ENCODE peak calls at places on chromosome 15, in five cellular contexts. A is stimulated activated CD4-positive, alpha-beta T cell treated with anti-CD3 and anti-CD28 coated beads, Interleukin-2, amount 100 ng/mL, for 48 hours; D is WTC11; I is choroid plexus epithelial cell; Q is activated effector memory CD4-positive, alpha-beta T cell treated with anti-CD3 and anti-CD28 coated beads, Interleukin-2, amount 50 U/mL, for 16 hours. O is an unnamed sample.
A peak's percentile ranks its signal among the peaks of the same experiment; 100 is the strongest.

GRCh38 chr15:85073556-85074194 is 92.0 kb downstream of the PDE8A start:
- DNase-seq in Q (no peak), D (no peak), A (peak; percentile 16), I (peak; percentile 32), O (no peak)

GRCh38 chr15:41827880-41828746 is at the start of gene JMJD7:
- DNase-seq in A (peak; percentile 98), I (peak; percentile 88), Q (peak; percentile 97), D (peak; percentile 93), O (peak; percentile 87)

GRCh38 chr15:77568960-77569646 is 63.6 kb downstream of the LINGO1 start:
- DNase-seq in D (no peak), A (no peak), Q (no peak), I (peak; percentile 56), O (peak; percentile 38)

GRCh38 chr15:33279613-33280205 is 31.1 kb upstream of the RYR3 start:
- DNase-seq in A (no peak), D (no peak), I (peak; percentile 28), Q (no peak), O (no peak)

GRCh38 chr15:40594429-40594836 is 384 bp downstream of the KNL1 start:
- DNase-seq in I (peak; percentile 32), D (peak; percentile 71), A (no peak), Q (no peak), O (peak; percentile 43)

GRCh38 chr15:22915866-22916515 is 64.2 kb downstream of the CYFIP1 start:
- DNase-seq in Q (no peak), D (no peak), I (no peak), A (no peak), O (no peak)

GRCh38 chr15:31080618-31081017 is 20.9 kb downstream of the TRPM1 start:
- DNase-seq in D (peak; percentile 86), I (peak; percentile 25), Q (no peak), A (peak; percentile 17), O (peak; percentile 31)

GRCh38 chr15:68028808-68029207 is 25.3 kb upstream of the PIAS1 start:
- DNase-seq in Q (no peak), D (no peak), A (no peak), I (no peak), O (no peak)

GRCh38 chr15:29818141-29818540 is 4.1 kb downstream of the TJP1 start:
- DNase-seq in Q (no peak), D (no peak), A (no peak), I (no peak), O (no peak)

GRCh38 chr15:45548753-45549520 is 26.4 kb upstream of the SLC30A4 start:
- DNase-seq in I (no peak), A (no peak), Q (no peak), D (no peak), O (no peak)

GRCh38 chr15:85730001-85730820 is 64.5 kb downstream of the KLHL25 start:
- DNase-seq in Q (no peak), A (no peak), D (no peak), I (peak; percentile 85), O (peak; percentile 80)

GRCh38 chr15:46088486-46089437 is 453.9 kb downstream of the SQOR start:
- DNase-seq in I (peak; percentile 5), D (no peak), Q (no peak), A (no peak), O (peak; percentile 89)

GRCh38 chr15:70778258-70779076 is 15.1 kb upstream of the UACA start:
- DNase-seq in Q (no peak), A (no peak), I (peak; percentile 85), D (no peak), O (peak; percentile 65)

GRCh38 chr15:76303909-76304308 is 7.4 kb downstream of the ETFA start:
- DNase-seq in D (no peak), I (no peak), Q (no peak), A (no peak), O (no peak)

GRCh38 chr15:56351362-56351761 is 13.9 kb upstream of the TEX9 start:
- DNase-seq in I (no peak), A (no peak), Q (no peak), D (no peak), O (no peak)

GRCh38 chr15:101201411-101202174 is 50.3 kb downstream of the CHSY1 start:
- DNase-seq in I (peak; percentile 97), Q (peak; percentile 67), A (no peak), D (peak; percentile 81), O (peak; percentile 97)

GRCh38 chr15:42608110-42608531 is 32.7 kb downstream of the STARD9 start:
- DNase-seq in I (peak; percentile 29), A (peak; percentile 14), Q (no peak), D (no peak), O (no peak)

GRCh38 chr15:97998307-97999071 is 38.0 kb downstream of the ARRDC4 start:
- DNase-seq in I (no peak), Q (no peak), A (no peak), D (no peak), O (no peak)

GRCh38 chr15:41568350-41569017 is 9.5 kb downstream of the TYRO3 start:
- DNase-seq in I (peak; percentile 54), D (peak; percentile 89), Q (no peak), A (no peak), O (peak; percentile 89)

GRCh38 chr15:100311099-100311751 is 30.6 kb downstream of the ADAMTS17 start:
- DNase-seq in A (no peak), D (no peak), Q (no peak), I (no peak), O (no peak)

GRCh38 chr15:28015855-28016254 is 83.3 kb downstream of the OCA2 start:
- DNase-seq in Q (no peak), A (no peak), D (no peak), I (no peak), O (no peak)

O was measured in fibroblast of pulmonary artery.